ENCODE peak calls at places on chromosome 22, in six cellular contexts. I is epithelial cell of esophagus; O is mucosa of descending colon; G is heart left ventricle; W is spleen; X is CD8-positive, alpha-beta T cell. Z is an unnamed sample.

GRCh38 chr22:39634530-39635399 is 64.2 kb downstream of the CACNA1I start:
- DNase-seq in I (peak), O (no peak), G (no peak), W (no peak), X (no peak), Z (no peak)

GRCh38 chr22:46352691-46353386 is 17.3 kb downstream of the TRMU start:
- DNase-seq in I (peak), O (peak), G (peak), W (peak), X (no peak), Z (no peak)

GRCh38 chr22:46432164-46433068 is 96.9 kb downstream of the TRMU start:
- DNase-seq in I (no peak), O (peak), G (peak), W (no peak), X (peak), Z (no peak)

GRCh38 chr22:17436981-17437410 is 67.7 kb downstream of the CECR2 start:
- DNase-seq in I (no peak), O (no peak), G (peak), W (no peak), X (no peak), Z (no peak)

GRCh38 chr22:39148727-39149535 is 3.5 kb downstream of the CBX7 start:
- DNase-seq in I (no peak), O (peak), G (peak), W (peak), X (peak), Z (no peak)

GRCh38 chr22:38462960-38463784 is 4.7 kb upstream of the KDELR3 start:
- DNase-seq in I (no peak), O (peak), G (peak), W (peak), X (no peak), Z (no peak)

GRCh38 chr22:42978453-42979103 is 36.4 kb downstream of the PACSIN2 start:
- DNase-seq in I (peak), O (no peak), G (no peak), W (no peak), X (no peak), Z (no peak)

GRCh38 chr22:44712156-44712555 is 10.2 kb downstream of the PRR5 start:
- DNase-seq in I (no peak), O (no peak), G (no peak), W (peak), X (no peak), Z (no peak)

GRCh38 chr22:48654492-48654891 is 1173.2 kb downstream of the BRD1 start:
- DNase-seq in I (no peak), O (no peak), G (no peak), W (no peak), X (no peak), Z (no peak)

GRCh38 chr22:23387827-23388491 is 192.1 kb downstream of the IGLL1 start:
- DNase-seq in I (no peak), O (no peak), G (no peak), W (peak), X (no peak), Z (no peak)

GRCh38 chr22:37330200-37331033 is 48.1 kb downstream of the CYTH4 start:
- DNase-seq in I (peak), O (no peak), G (no peak), W (no peak), X (no peak), Z (no peak)

GRCh38 chr22:19085233-19086043 is 36.8 kb downstream of the DGCR2 start:
- DNase-seq in I (peak), O (no peak), G (no peak), W (no peak), X (no peak), Z (no peak)

GRCh38 chr22:39255449-39256185 is 10.8 kb upstream of the PDGFB start:
- DNase-seq in I (no peak), O (no peak), G (no peak), W (no peak), X (no peak), Z (no peak)

GRCh38 chr22:46726066-46726985 is 11.7 kb downstream of the CERK start:
- DNase-seq in I (no peak), O (no peak), G (peak), W (no peak), X (no peak), Z (no peak)

GRCh38 chr22:28817919-28818859 is 17.8 kb upstream of the XBP1 start:
- DNase-seq in I (peak), O (peak), G (peak), W (peak), X (no peak), Z (no peak)

GRCh38 chr22:47054231-47055072 is 292.0 kb downstream of the TBC1D22A start:
- DNase-seq in I (no peak), O (peak), G (no peak), W (peak), X (no peak), Z (no peak)

GRCh38 chr22:35425971-35426800 is 26.2 kb downstream of the MCM5 start:
- DNase-seq in I (peak), O (no peak), G (no peak), W (no peak), X (no peak), Z (no peak)

GRCh38 chr22:42533638-42533977 is 14.0 kb upstream of the RRP7A start:
- DNase-seq in I (no peak), O (no peak), G (no peak), W (no peak), X (no peak), Z (no peak)

GRCh38 chr22:27185099-27185709 is 527.8 kb downstream of the MIAT start:
- DNase-seq in I (no peak), O (no peak), G (no peak), W (no peak), X (no peak), Z (no peak)

GRCh38 chr22:46336119-46337078 is 885 bp downstream of the TRMU start:
- DNase-seq in I (peak), O (peak), G (no peak), W (peak), X (no peak), Z (no peak)

GRCh38 chr22:44398791-44399190 is 86.0 kb upstream of the SHISAL1 start:
- DNase-seq in I (no peak), O (no peak), G (peak), W (peak), X (no peak), Z (peak)

GRCh38 chr22:39908737-39909136 is 7.9 kb downstream of the GRAP2 start:
- DNase-seq in I (peak), O (no peak), G (no peak), W (no peak), X (no peak), Z (no peak)

GRCh38 chr22:44363214-44363979 is 50.6 kb upstream of the SHISAL1 start:
- DNase-seq in I (peak), O (peak), G (peak), W (peak), X (no peak), Z (peak)

GRCh38 chr22:39545310-39546063 is 12.9 kb upstream of the RPS19BP1 start:
- DNase-seq in I (peak), O (peak), G (no peak), W (no peak), X (peak), Z (no peak)

GRCh38 chr22:27999876-28000275 is 80.8 kb upstream of the PITPNB start:
- DNase-seq in I (no peak), O (no peak), G (no peak), W (peak), X (no peak), Z (no peak)

GRCh38 chr22:21455334-21456089 is 11.7 kb upstream of the TMEM191C start:
- DNase-seq in I (no peak), O (no peak), G (no peak), W (peak), X (no peak), Z (no peak)

GRCh38 chr22:48511781-48512327 is 1315.8 kb downstream of the BRD1 start:
- DNase-seq in I (no peak), O (no peak), G (no peak), W (no peak), X (no peak), Z (no peak)

GRCh38 chr22:40414838-40415505 is 44.6 kb downstream of the SGSM3 start:
- DNase-seq in I (no peak), O (peak), G (no peak), W (peak), X (no peak), Z (no peak)

GRCh38 chr22:20240900-20241299 is 27.2 kb downstream of the RTN4R start:
- DNase-seq in I (no peak), O (no peak), G (no peak), W (no peak), X (no peak), Z (no peak)

GRCh38 chr22:20237480-20238440 is 30.4 kb downstream of the RTN4R start:
- DNase-seq in I (peak), O (no peak), G (no peak), W (peak), X (peak), Z (no peak)

GRCh38 chr22:20238567-20239062 is 29.5 kb downstream of the RTN4R start:
- DNase-seq in I (peak), O (peak), G (peak), W (peak), X (peak), Z (no peak)

GRCh38 chr22:20239951-20240773 is 28.0 kb downstream of the RTN4R start:
- DNase-seq in I (no peak), O (no peak), G (peak), W (no peak), X (no peak), Z (no peak)

GRCh38 chr22:20239063-20239950 is 28.8 kb downstream of the RTN4R start:
- DNase-seq in I (no peak), O (no peak), G (peak), W (peak), X (no peak), Z (no peak)
- TF ChIP-seq CTCF in I (no peak), O (no peak), G (no peak), W (no peak), X (no peak), Z (no peak)

DNA sequence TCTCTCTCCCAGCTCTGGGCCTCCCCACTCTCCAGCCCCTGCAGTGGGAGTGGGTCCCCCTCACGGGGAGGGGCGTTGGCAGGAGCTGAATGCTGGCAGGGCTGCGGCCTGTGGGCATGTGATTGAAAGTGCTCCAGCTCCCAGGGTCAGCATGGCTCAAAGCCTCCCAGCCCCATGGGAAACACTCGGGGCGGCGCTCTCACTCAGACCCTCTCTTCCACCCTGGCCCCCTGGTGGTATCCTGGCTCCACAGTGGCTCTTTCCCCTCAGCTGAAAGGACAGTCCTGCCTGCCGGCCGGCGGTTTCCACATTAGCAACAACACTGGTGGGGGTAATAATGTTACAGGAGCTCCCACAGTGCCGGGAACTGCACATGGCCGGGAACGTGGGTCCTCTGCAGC is 35.5 kb downstream of the POLR3H start:
- DNase-seq in I (no peak), O (no peak), G (peak), W (no peak), X (no peak), Z (no peak)
- TF ChIP-seq CTCF in I (no peak), O (no peak), G (no peak), W (no peak), X (no peak), Z (no peak)

DNA sequence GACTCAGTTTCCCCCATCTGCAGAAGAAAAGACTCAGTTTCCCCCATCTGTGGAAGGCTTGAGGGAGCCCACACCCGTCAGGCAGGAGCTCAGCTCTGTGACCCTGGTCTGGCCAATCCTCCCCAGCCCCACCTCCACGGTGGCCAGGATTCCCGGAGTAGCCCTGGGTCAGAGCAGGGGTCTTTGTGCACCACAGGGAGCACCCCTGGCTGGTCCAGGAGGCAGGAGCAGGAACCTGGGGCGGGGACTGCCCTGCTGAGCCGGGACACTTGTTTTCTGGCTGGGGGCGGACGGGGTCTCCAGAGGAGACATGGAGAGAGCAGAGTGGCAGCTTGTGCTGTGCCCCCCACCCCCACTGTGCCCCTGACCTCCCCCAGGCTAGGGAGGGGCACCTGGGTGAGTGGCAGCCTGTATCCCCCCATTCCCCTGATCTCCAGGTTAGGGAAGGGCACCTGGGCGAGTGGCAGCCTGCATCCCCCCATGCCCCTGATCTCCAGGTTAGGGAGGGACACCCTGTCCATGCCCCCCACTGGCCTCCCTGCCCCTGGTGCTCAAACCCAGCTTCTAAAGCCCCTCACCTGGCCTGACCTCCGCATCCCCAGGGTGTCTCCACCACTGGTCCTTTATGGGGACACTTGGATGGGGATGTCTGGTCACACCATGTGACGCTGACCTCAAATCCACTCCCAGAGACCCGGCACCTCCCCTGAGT is 18.8 kb downstream of the IL17REL start:
- DNase-seq in I (no peak), O (no peak), G (no peak), W (no peak), X (peak), Z (peak)
- TF ChIP-seq CTCF in I (no peak), O (no peak), G (no peak), W (no peak), X (peak), Z (no peak)

GRCh38 chr22:30325065-30325720 is 1.5 kb downstream of the TBC1D10A start:
- DNase-seq in I (peak), O (no peak), G (peak), W (no peak), X (no peak), Z (peak)
- TF ChIP-seq CTCF in I (no peak), O (no peak), G (no peak), W (no peak), X (no peak), Z (no peak)

DNA sequence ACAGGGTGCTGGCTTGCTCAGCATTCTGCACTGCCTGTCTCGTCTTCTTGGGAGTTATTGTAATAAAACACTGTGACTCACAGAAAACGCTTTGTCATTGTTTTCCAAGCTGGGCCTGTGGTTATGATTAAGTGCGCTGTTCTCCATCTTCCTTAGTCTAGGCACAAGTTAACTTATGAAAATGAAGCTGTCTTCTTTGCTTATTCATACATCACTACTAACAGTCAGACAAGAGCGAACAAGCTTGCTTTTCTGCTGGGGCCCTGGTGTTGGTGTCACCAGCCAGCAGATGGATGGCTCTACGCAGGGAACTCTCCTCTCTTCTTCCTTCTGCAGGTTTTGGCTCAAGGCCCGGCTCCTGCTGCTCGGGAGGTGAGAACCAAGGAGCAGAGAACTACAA is 380.1 kb upstream of the SYN3 start:
- DNase-seq in I (peak), O (no peak), G (no peak), W (no peak), X (no peak), Z (no peak)
- TF ChIP-seq CTCF in I (no peak), O (no peak), G (no peak), W (no peak), X (no peak), Z (no peak)

Z was measured in omental fat pad.